ENCODE peak calls at places on chromosomes 7 and 10, in nine cellular contexts. One of them, this sample, is unnamed.

GRCh38 chr10:3362415-3362814 is 189.8 kb upstream of the PITRM1 start:
- DNase-seq in right lobe of liver: no peak
- DNase-seq in hippocampal formation: no peak
- DNase-seq in left lung: no peak
- DNase-seq in upper lobe of right lung: no peak
- DNase-seq in fibroblast of the conjunctiva: no peak
- DNase-seq in astrocyte: no peak
- DNase-seq in ELR: no peak
- DNase-seq in amygdala: no peak
- DNase-seq in this sample: no peak

GRCh38 chr10:7408003-7408493 is 2.8 kb downstream of the SFMBT2 start:
- DNase-seq in right lobe of liver: peak
- DNase-seq in hippocampal formation: peak
- DNase-seq in left lung: peak
- DNase-seq in upper lobe of right lung: peak
- DNase-seq in fibroblast of the conjunctiva: no peak
- DNase-seq in astrocyte: peak
- DNase-seq in ELR: no peak
- DNase-seq in amygdala: peak
- DNase-seq in this sample: peak

GRCh38 chr10:61836888-61837747 is 64.4 kb upstream of the ARID5B start:
- DNase-seq in right lobe of liver: no peak
- DNase-seq in hippocampal formation: no peak
- DNase-seq in left lung: no peak
- DNase-seq in upper lobe of right lung: no peak
- DNase-seq in fibroblast of the conjunctiva: no peak
- DNase-seq in astrocyte: peak
- DNase-seq in ELR: peak
- DNase-seq in amygdala: no peak
- DNase-seq in this sample: no peak

GRCh38 chr7:137146012-137146455 is 197.5 kb downstream of the PTN start:
- DNase-seq in right lobe of liver: no peak
- DNase-seq in hippocampal formation: no peak
- DNase-seq in left lung: no peak
- DNase-seq in upper lobe of right lung: no peak
- DNase-seq in fibroblast of the conjunctiva: no peak
- DNase-seq in astrocyte: peak
- DNase-seq in ELR: peak
- DNase-seq in amygdala: no peak
- DNase-seq in this sample: no peak

GRCh38 chr10:49058341-49059255 is 56.7 kb downstream of the VSTM4 start:
- DNase-seq in right lobe of liver: no peak
- DNase-seq in hippocampal formation: no peak
- DNase-seq in left lung: no peak
- DNase-seq in upper lobe of right lung: no peak
- DNase-seq in fibroblast of the conjunctiva: no peak
- DNase-seq in astrocyte: no peak
- DNase-seq in ELR: no peak
- DNase-seq in amygdala: no peak
- DNase-seq in this sample: peak

GRCh38 chr10:17782921-17783665 is 26.1 kb upstream of the MRC1 start:
- DNase-seq in right lobe of liver: no peak
- DNase-seq in hippocampal formation: no peak
- DNase-seq in left lung: no peak
- DNase-seq in upper lobe of right lung: no peak
- DNase-seq in fibroblast of the conjunctiva: no peak
- DNase-seq in astrocyte: peak
- DNase-seq in ELR: peak
- DNase-seq in amygdala: no peak
- DNase-seq in this sample: no peak

GRCh38 chr7:25402528-25402927 is 174.2 kb upstream of the NPVF start:
- DNase-seq in right lobe of liver: no peak
- DNase-seq in hippocampal formation: no peak
- DNase-seq in left lung: no peak
- DNase-seq in upper lobe of right lung: no peak
- DNase-seq in fibroblast of the conjunctiva: no peak
- DNase-seq in astrocyte: no peak
- DNase-seq in ELR: no peak
- DNase-seq in amygdala: no peak
- DNase-seq in this sample: no peak

GRCh38 chr7:44796034-44796503 is 412 bp upstream of the PPIA start:
- DNase-seq in right lobe of liver: no peak
- DNase-seq in hippocampal formation: no peak
- DNase-seq in left lung: no peak
- DNase-seq in upper lobe of right lung: no peak
- DNase-seq in fibroblast of the conjunctiva: no peak
- DNase-seq in astrocyte: peak
- DNase-seq in ELR: peak
- DNase-seq in amygdala: no peak
- DNase-seq in this sample: no peak

GRCh38 chr10:87692956-87693484 is 33.3 kb downstream of the PAPSS2 start:
- DNase-seq in right lobe of liver: no peak
- DNase-seq in hippocampal formation: no peak
- DNase-seq in left lung: no peak
- DNase-seq in upper lobe of right lung: no peak
- DNase-seq in fibroblast of the conjunctiva: no peak
- DNase-seq in astrocyte: no peak
- DNase-seq in ELR: no peak
- DNase-seq in amygdala: no peak
- DNase-seq in this sample: no peak

GRCh38 chr10:15742102-15742501 is 22.4 kb upstream of the ITGA8 start:
- DNase-seq in right lobe of liver: no peak
- DNase-seq in hippocampal formation: no peak
- DNase-seq in left lung: no peak
- DNase-seq in upper lobe of right lung: no peak
- DNase-seq in fibroblast of the conjunctiva: no peak
- DNase-seq in astrocyte: no peak
- DNase-seq in ELR: no peak
- DNase-seq in amygdala: no peak
- DNase-seq in this sample: no peak

GRCh38 chr10:20953120-20953519 is 56.0 kb upstream of the NEBL start:
- DNase-seq in right lobe of liver: no peak
- DNase-seq in hippocampal formation: no peak
- DNase-seq in left lung: no peak
- DNase-seq in upper lobe of right lung: no peak
- DNase-seq in fibroblast of the conjunctiva: no peak
- DNase-seq in astrocyte: no peak
- DNase-seq in ELR: no peak
- DNase-seq in amygdala: no peak
- DNase-seq in this sample: no peak

GRCh38 chr10:27534341-27534740 is 30.2 kb downstream of the RAB18 start:
- DNase-seq in right lobe of liver: no peak
- DNase-seq in hippocampal formation: no peak
- DNase-seq in left lung: no peak
- DNase-seq in upper lobe of right lung: no peak
- DNase-seq in fibroblast of the conjunctiva: no peak
- DNase-seq in astrocyte: no peak
- DNase-seq in ELR: no peak
- DNase-seq in amygdala: no peak
- DNase-seq in this sample: no peak

GRCh38 chr7:41065663-41066062 is 637.2 kb downstream of the INHBA start:
- DNase-seq in right lobe of liver: no peak
- DNase-seq in hippocampal formation: no peak
- DNase-seq in left lung: no peak
- DNase-seq in upper lobe of right lung: no peak
- DNase-seq in fibroblast of the conjunctiva: no peak
- DNase-seq in astrocyte: no peak
- DNase-seq in ELR: no peak
- DNase-seq in amygdala: no peak
- DNase-seq in this sample: no peak

GRCh38 chr10:117275121-117275520 is 34.2 kb downstream of the SLC18A2 start:
- DNase-seq in right lobe of liver: no peak
- DNase-seq in hippocampal formation: no peak
- DNase-seq in left lung: no peak
- DNase-seq in upper lobe of right lung: no peak
- DNase-seq in fibroblast of the conjunctiva: no peak
- DNase-seq in astrocyte: no peak
- DNase-seq in ELR: no peak
- DNase-seq in amygdala: no peak
- DNase-seq in this sample: no peak

GRCh38 chr10:1572519-1573333 is 164.6 kb downstream of the ADARB2 start:
- DNase-seq in right lobe of liver: no peak
- DNase-seq in hippocampal formation: no peak
- DNase-seq in left lung: no peak
- DNase-seq in upper lobe of right lung: peak
- DNase-seq in fibroblast of the conjunctiva: no peak
- DNase-seq in astrocyte: no peak
- DNase-seq in ELR: no peak
- DNase-seq in amygdala: no peak
- DNase-seq in this sample: no peak

This sample was measured in suprapubic skin.